ENCODE peak calls at places on chromosomes 4 and X, in four cellular contexts. One of them, this sample, is unnamed.

GRCh38 chrX:16573781-16574180 is 76.2 kb upstream of the S100G start:
- DNase-seq in naive thymus-derived CD8-positive, alpha-beta T cell: no peak
- DNase-seq in naive thymus-derived CD4-positive, alpha-beta T cell: no peak
- DNase-seq in RPMI7951: peak; percentile 54
- DNase-seq in this sample: no peak

GRCh38 chr4:118765399-118765798 is 70.5 kb downstream of the SEC24D start:
- DNase-seq in naive thymus-derived CD8-positive, alpha-beta T cell: no peak
- DNase-seq in naive thymus-derived CD4-positive, alpha-beta T cell: no peak
- DNase-seq in RPMI7951: peak; percentile 94
- DNase-seq in this sample: no peak

GRCh38 chr4:84503495-84504437 is 4.7 kb upstream of the NKX6-1 start:
- DNase-seq in naive thymus-derived CD8-positive, alpha-beta T cell: no peak
- DNase-seq in naive thymus-derived CD4-positive, alpha-beta T cell: no peak
- DNase-seq in RPMI7951: peak; percentile 63
- DNase-seq in this sample: no peak

GRCh38 chr4:47551682-47552081 is 66.6 kb downstream of the ATP10D start:
- DNase-seq in naive thymus-derived CD8-positive, alpha-beta T cell: no peak
- DNase-seq in naive thymus-derived CD4-positive, alpha-beta T cell: no peak
- DNase-seq in RPMI7951: peak; percentile 57
- DNase-seq in this sample: no peak

GRCh38 chr4:26815199-26815598 is 45.4 kb upstream of the STIM2 start:
- DNase-seq in naive thymus-derived CD8-positive, alpha-beta T cell: no peak
- DNase-seq in naive thymus-derived CD4-positive, alpha-beta T cell: no peak
- DNase-seq in RPMI7951: no peak
- DNase-seq in this sample: no peak

GRCh38 chr4:89876548-89876947 is 18.1 kb upstream of the MMRN1 start:
- DNase-seq in naive thymus-derived CD8-positive, alpha-beta T cell: no peak
- DNase-seq in naive thymus-derived CD4-positive, alpha-beta T cell: no peak
- DNase-seq in RPMI7951: no peak
- DNase-seq in this sample: no peak

GRCh38 chrX:104428231-104428630 is 137.8 kb upstream of the IL1RAPL2 start:
- DNase-seq in naive thymus-derived CD8-positive, alpha-beta T cell: no peak
- DNase-seq in naive thymus-derived CD4-positive, alpha-beta T cell: no peak
- DNase-seq in RPMI7951: peak; percentile 1
- DNase-seq in this sample: no peak

GRCh38 chr4:169089004-169089403 is 78.9 kb upstream of the CBR4 start:
- DNase-seq in naive thymus-derived CD8-positive, alpha-beta T cell: no peak
- DNase-seq in naive thymus-derived CD4-positive, alpha-beta T cell: no peak
- DNase-seq in RPMI7951: no peak
- DNase-seq in this sample: no peak

GRCh38 chr4:95672811-95673210 is 124.0 kb upstream of the UNC5C start:
- DNase-seq in naive thymus-derived CD8-positive, alpha-beta T cell: no peak
- DNase-seq in naive thymus-derived CD4-positive, alpha-beta T cell: no peak
- DNase-seq in RPMI7951: no peak
- DNase-seq in this sample: no peak

This sample was measured in CD8-positive, alpha-beta memory T cell.